ENCODE peak calls at places on chromosomes 3 and 15, in six cellular contexts. T, G, A, P, E and C are unnamed samples. For H3K9me3, the result is how much of the 10 kb centered on the place peaks cover.

GRCh38 chr15:62269504-62269903 is 104.4 kb upstream of the C2CD4B start:
- DNase-seq in G (peak), E (no peak), P (no peak), A (no peak), T (no peak), C (no peak)

GRCh38 chr3:134897391-134898131 is 102.5 kb downstream of the EPHB1 start:
- DNase-seq in G (no peak), P (no peak), T (no peak), A (no peak), E (no peak), C (no peak)

GRCh38 chr3:47024932-47025331 is 45.5 kb downstream of the NBEAL2 start:
- DNase-seq in G (peak), A (no peak), P (no peak), T (no peak), E (no peak), C (peak)

GRCh38 chr15:40590635-40591105 is 3.4 kb upstream of the KNL1 start:
- DNase-seq in E (no peak), A (no peak), G (no peak), T (no peak), P (no peak), C (no peak)

GRCh38 chr3:166362698-166363097 is 525.5 kb upstream of the BCHE start:
- DNase-seq in P (no peak), E (no peak), A (no peak), T (no peak), G (peak), C (no peak)

GRCh38 chr15:59539799-59540198 is 71.8 kb upstream of the GCNT3 start:
- DNase-seq in P (no peak), T (no peak), E (no peak), A (no peak), G (no peak), C (peak)

GRCh38 chr3:17420668-17421067 is 321.8 kb downstream of the TBC1D5 start:
- DNase-seq in P (no peak), G (no peak), A (no peak), T (no peak), E (no peak), C (no peak)

GRCh38 chr15:56930663-56931313 is 12.3 kb downstream of the TCF12 start:
- DNase-seq in A (no peak), E (no peak), G (no peak), T (no peak), P (no peak), C (peak)

GRCh38 chr15:90315276-90315982 is 36.7 kb upstream of the ZNF774 start:
- DNase-seq in T (peak), E (no peak), P (peak), G (peak), A (no peak), C (peak)

GRCh38 chr3:24579008-24579407 is 84.4 kb upstream of the THRB start:
- DNase-seq in A (no peak), E (no peak), G (no peak), T (no peak), P (no peak), C (no peak)

GRCh38 chr3:189701934-189702693 is 70.9 kb downstream of the TP63 start:
- DNase-seq in A (no peak), E (no peak), T (no peak), P (no peak), G (no peak), C (peak)

GRCh38 chr3:46674031-46674592 is 19.4 kb downstream of the ALS2CL start:
- DNase-seq in E (no peak), T (no peak), A (no peak), G (no peak), P (no peak), C (no peak)

GRCh38 chr3:161163297-161163696 is 57.8 kb upstream of the NMD3 start:
- DNase-seq in A (no peak), P (no peak), G (peak), E (no peak), T (no peak), C (peak)

GRCh38 chr15:31472636-31473383 is 146.2 kb downstream of the KLF13 start:
- DNase-seq in G (no peak), A (peak), T (peak), P (peak), E (no peak), C (peak)

GRCh38 chr3:98329392-98330124 is 24.1 kb upstream of the OR5K4 start:
- DNase-seq in P (peak), A (peak), G (peak), T (no peak), E (no peak), C (peak)

GRCh38 chr3:169085827-169086226 is 577.7 kb downstream of the MECOM start:
- DNase-seq in T (no peak), G (peak), A (no peak), P (no peak), E (no peak), C (peak)

GRCh38 chr15:61141497-61142125 is 87.5 kb downstream of the RORA start:
- DNase-seq in E (no peak), P (no peak), T (no peak), G (no peak), A (no peak), C (no peak)

GRCh38 chr15:43518073-43518761 is 809 bp downstream of the MAP1A start:
- DNase-seq in G (no peak), T (no peak), P (peak), A (no peak), E (no peak), C (peak)

GRCh38 chr3:48077835-48078234 is 61.6 kb upstream of the MAP4 start:
- DNase-seq in A (no peak), T (no peak), E (no peak), G (peak), P (no peak), C (peak)

GRCh38 chr3:15637131-15637951 is 35.8 kb downstream of the BTD start:
- DNase-seq in T (no peak), E (no peak), P (no peak), A (no peak), G (no peak), C (no peak)

GRCh38 chr15:87365221-87365620 is 891.3 kb downstream of the NTRK3 start:
- DNase-seq in P (no peak), E (no peak), A (no peak), T (no peak), G (peak), C (peak)

GRCh38 chr15:88954431-88955277 is 41.5 kb upstream of the MFGE8 start:
- DNase-seq in T (no peak), G (no peak), A (no peak), P (peak), E (no peak), C (no peak)

GRCh38 chr3:62371735-62372591 is 1.4 kb downstream of the FEZF2 start:
- DNase-seq in G (no peak), T (no peak), A (no peak), E (no peak), P (no peak), C (no peak)

GRCh38 chr3:155386817-155387403 is 93.4 kb upstream of the STRIT1 start:
- DNase-seq in G (no peak), T (no peak), P (no peak), E (no peak), A (no peak), C (no peak)

GRCh38 chr15:65638681-65639089 is 16.9 kb downstream of the SLC24A1 start:
- DNase-seq in P (peak), A (peak), E (no peak), G (peak), T (no peak), C (peak)

GRCh38 chr15:100383302-100384107 is 41.7 kb upstream of the ADAMTS17 start:
- DNase-seq in E (no peak), P (no peak), A (peak), G (peak), T (no peak), C (peak)

GRCh38 chr15:64883097-64883581 is 28.6 kb upstream of the ANKDD1A start:
- DNase-seq in P (no peak), T (no peak), G (peak), A (peak), E (no peak), C (peak)

GRCh38 chr3:7876741-7877297 is 624.8 kb upstream of the LMCD1 start:
- DNase-seq in G (no peak), T (no peak), P (no peak), E (no peak), A (peak), C (no peak)

GRCh38 chr15:100429116-100429728 is 87.4 kb upstream of the ADAMTS17 start:
- DNase-seq in P (no peak), A (no peak), T (no peak), E (no peak), G (no peak), C (no peak)

GRCh38 chr3:87167634-87168456 is 59.3 kb upstream of the CHMP2B start:
- DNase-seq in E (no peak), T (no peak), P (peak), G (peak), A (peak), C (peak)

GRCh38 chr15:101150723-101151040 is 101.2 kb downstream of the CHSY1 start:
- DNase-seq in G (no peak), T (no peak), A (no peak), E (peak), P (no peak), C (no peak)

GRCh38 chr15:79635897-79636596 is 203.9 kb downstream of the MINAR1 start:
- DNase-seq in A (no peak), P (no peak), G (no peak), E (no peak), T (no peak), C (no peak)

GRCh38 chr3:58609990-58610389 is 32.8 kb upstream of the FAM107A start:
- DNase-seq in P (no peak), T (no peak), A (no peak), E (no peak), G (no peak), C (no peak)

GRCh38 chr3:128497305-128498126 is 4.5 kb upstream of the GATA2 start:
- DNase-seq in A (peak), T (peak), E (no peak), P (peak), G (no peak), C (peak)

GRCh38 chr3:111246967-111247760 is 175.5 kb downstream of the NECTIN3 start:
- DNase-seq in P (no peak), A (no peak), E (no peak), G (peak), T (no peak), C (peak)

GRCh38 chr3:106688463-106688862 is 688.8 kb upstream of the CCDC54 start:
- DNase-seq in T (no peak), E (no peak), P (no peak), A (no peak), G (peak), C (peak)

GRCh38 chr3:65593780-65594752 is 444.7 kb downstream of the MAGI1 start:
- DNase-seq in P (no peak), E (no peak), G (no peak), A (no peak), T (no peak), C (no peak)

GRCh38 chr3:187370051-187370450 is 1.9 kb downstream of the RTP4 start:
- DNase-seq in G (peak), E (no peak), P (no peak), A (no peak), T (no peak), C (no peak)
- H3K4me3 ChIP-seq in G (no peak), E (peak), P (no peak), A (peak), T (no peak), C (no peak)

GRCh38 chr15:25051399-25052154 is 96.8 kb downstream of the SNRPN start:
- DNase-seq in A (no peak), E (no peak), G (no peak), T (no peak), P (peak), C (no peak)
- H3K9me3 ChIP-seq in A (half or more), E (half or more), G (half or more), T (half or more), P (half or more), C (half or more)

GRCh38 chr3:2978977-2979732 is 131.0 kb downstream of the IL5RA start:
- DNase-seq in E (no peak), G (no peak), P (no peak), A (no peak), T (no peak), C (no peak)
- H3K4me3 ChIP-seq in E (no peak), G (no peak), P (no peak), A (no peak), T (no peak), C (no peak)

GRCh38 chr3:13902648-13903238 is 22.9 kb upstream of the WNT7A start:
- DNase-seq in T (no peak), E (no peak), A (no peak), G (no peak), P (no peak), C (no peak)
- H3K9me3 ChIP-seq in T (half or more), E (under half), A (half or more), G (under half), P (half or more), C (half or more)

GRCh38 chr3:195196266-195196665 is 74.7 kb downstream of the XXYLT1 start:
- DNase-seq in A (no peak), E (no peak), T (no peak), G (peak), P (no peak), C (peak)

GRCh38 chr3:195197764-195198423 is 73.1 kb downstream of the XXYLT1 start:
- DNase-seq in G (peak), E (no peak), P (no peak), T (no peak), A (no peak), C (peak)

GRCh38 chr3:195198424-195199346 is 72.3 kb downstream of the XXYLT1 start:
- DNase-seq in A (no peak), E (no peak), P (no peak), G (no peak), T (no peak), C (no peak)

GRCh38 chr3:195194559-195195161 is 76.3 kb downstream of the XXYLT1 start:
- DNase-seq in E (no peak), T (no peak), G (no peak), P (no peak), A (no peak), C (no peak)

DNA sequence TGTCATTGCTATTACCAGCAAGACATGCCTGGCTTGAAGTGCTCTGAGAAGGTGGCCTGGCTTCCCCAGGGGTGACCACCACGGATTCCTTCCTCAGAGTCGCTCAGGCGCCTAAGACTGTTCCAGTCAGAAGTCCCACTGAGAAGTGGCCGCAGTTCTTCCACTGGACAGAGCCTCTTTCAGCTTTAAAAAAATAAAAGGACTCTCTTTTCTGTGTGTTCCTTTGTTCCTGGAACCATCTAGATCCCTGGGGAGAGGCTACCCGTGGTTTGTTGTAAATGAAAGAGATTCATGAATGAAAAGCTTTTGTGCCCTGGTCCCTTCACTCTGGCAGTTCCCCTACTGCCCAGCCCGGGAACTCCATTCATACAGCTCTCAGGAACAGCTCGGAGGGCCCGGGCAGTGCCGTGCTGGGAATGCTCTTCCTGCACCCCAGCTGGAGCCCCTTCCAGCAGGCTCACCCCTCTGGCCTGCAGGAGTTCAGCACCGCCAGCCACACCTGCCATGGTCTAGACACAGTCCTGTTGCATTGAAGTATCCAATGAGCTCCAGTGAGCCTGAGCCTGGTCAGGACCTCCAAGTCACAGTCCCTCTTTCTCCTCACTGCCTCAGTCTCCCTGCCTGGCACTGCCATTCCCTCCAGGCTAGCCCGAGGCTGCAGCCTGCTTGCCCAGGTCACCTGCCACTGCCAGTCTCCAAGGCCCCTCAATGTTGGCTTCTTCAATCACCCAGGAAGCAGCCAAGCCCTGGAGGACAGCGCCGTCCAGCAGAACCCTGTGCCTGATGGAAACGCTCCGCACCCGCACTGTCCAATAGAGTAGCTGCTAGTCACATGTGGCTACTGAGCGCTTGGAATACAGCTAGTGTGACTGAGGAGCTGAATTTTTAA is 75.4 kb downstream of the XXYLT1 start:
- DNase-seq in T (no peak), E (no peak), P (no peak), A (no peak), G (no peak), C (no peak)
- H3K4me3 ChIP-seq in T (no peak), E (no peak), P (no peak), A (no peak), G (no peak), C (no peak)

DNA sequence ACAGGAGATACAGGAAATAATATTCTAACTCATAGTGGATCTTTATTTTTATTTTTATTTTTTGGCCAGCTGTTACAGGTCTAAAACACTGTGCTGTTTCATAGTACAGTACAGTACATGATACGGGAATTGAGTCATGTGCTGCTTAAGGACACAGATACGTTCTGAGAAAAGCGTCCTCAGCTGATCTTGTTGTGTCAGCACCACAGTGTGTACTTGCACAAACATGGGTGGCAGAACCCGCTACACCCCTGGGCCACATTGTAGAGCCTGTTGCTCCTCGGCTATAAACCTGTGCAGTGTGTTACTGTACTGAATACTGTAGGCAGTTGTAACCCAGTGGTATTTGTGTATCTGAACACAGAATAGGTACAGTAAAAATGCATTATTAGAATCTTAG is 183.4 kb downstream of the OR4M2 start:
- DNase-seq in P (no peak), E (no peak), A (no peak), T (no peak), G (no peak), C (no peak)
- H3K9me3 ChIP-seq in P (under half), E (under half), A (under half), T (half or more), G (under half), C (under half)